ENCODE peak calls at places on chromosomes 16 and 17, in nine cellular contexts. D is Karpas-422, C is EL, P is choroid plexus epithelial cell, Y is iris pigment epithelial cell, F is anterior cingulate cortex, Q is skeletal muscle cell, W is AG04449, K is iPS-NIHi11. U is an unnamed sample.

GRCh38 chr17:48024149-48025039 is 13.2 kb downstream of the COPZ2 start:
- DNase-seq in C (peak; percentile 67), P (no peak), D (peak; percentile 78), K (no peak), W (no peak), F (no peak), Q (no peak), Y (peak; percentile 20), U (peak; percentile 90)

GRCh38 chr17:58380207-58381123 is 28.5 kb upstream of the SUPT4H1 start:
- DNase-seq in C (no peak), W (no peak), K (no peak), Q (no peak), P (no peak), F (no peak), Y (no peak), D (no peak), U (no peak)

GRCh38 chr16:11101695-11102522 is 154.1 kb downstream of the SOCS1 start:
- DNase-seq in F (no peak), K (no peak), C (no peak), Y (peak; percentile 84), P (peak; percentile 81), D (no peak), Q (no peak), W (no peak), U (no peak)

GRCh38 chr17:76139801-76140660 is 1.0 kb downstream of the FOXJ1 start:
- DNase-seq in Y (no peak), P (no peak), F (no peak), C (no peak), Q (no peak), K (peak; percentile 63), D (no peak), W (no peak), U (no peak)

GRCh38 chr17:40313660-40314556 is 4.9 kb downstream of the RARA start:
- DNase-seq in W (no peak), F (no peak), C (no peak), K (no peak), Y (no peak), P (no peak), Q (peak; percentile 67), D (no peak), U (peak; percentile 50)

GRCh38 chr16:56970934-56971767 is 9.4 kb downstream of the CETP start:
- DNase-seq in C (peak; percentile 34), W (no peak), K (no peak), Y (no peak), D (peak; percentile 96), F (no peak), P (no peak), Q (no peak), U (no peak)

GRCh38 chr16:69176033-69176780 is 10.8 kb upstream of the SNTB2 start:
- DNase-seq in D (no peak), C (peak; percentile 59), K (no peak), Q (no peak), P (peak; percentile 63), Y (peak; percentile 72), W (no peak), F (no peak), U (no peak)

GRCh38 chr16:14309001-14309886 is 238.1 kb downstream of the MRTFB start:
- DNase-seq in Q (no peak), K (peak; percentile 56), C (peak; percentile 53), P (no peak), F (no peak), Y (no peak), W (no peak), D (peak; percentile 92), U (no peak)

GRCh38 chr17:13727441-13728171 is 125.9 kb upstream of the HS3ST3A1 start:
- DNase-seq in D (no peak), W (peak; percentile 53), K (no peak), Y (peak; percentile 87), F (no peak), Q (peak; percentile 63), C (peak; percentile 87), P (peak; percentile 78), U (no peak)

GRCh38 chr17:46764709-46765401 is 53.6 kb downstream of the WNT3 start:
- DNase-seq in W (peak; percentile 60), Q (peak; percentile 65), P (peak; percentile 69), F (no peak), D (no peak), K (no peak), Y (peak; percentile 74), C (peak; percentile 99), U (no peak)

GRCh38 chr17:8059131-8059530 is 20.3 kb downstream of the ALOX15B start:
- DNase-seq in W (no peak), K (no peak), P (no peak), Q (no peak), C (no peak), Y (no peak), F (no peak), D (no peak), U (no peak)

GRCh38 chr17:78901806-78902205 is 1.2 kb downstream of the CEP295NL start:
- DNase-seq in K (no peak), C (no peak), Y (no peak), Q (no peak), F (no peak), D (no peak), P (no peak), W (no peak), U (no peak)

GRCh38 chr17:75152971-75153853 is 1.1 kb downstream of the JPT1 start:
- DNase-seq in Y (peak; percentile 44), P (peak; percentile 33), Q (no peak), F (no peak), D (peak; percentile 83), K (peak; percentile 49), W (no peak), C (peak; percentile 57), U (peak; percentile 69)

GRCh38 chr16:66899945-66900688 is 18.6 kb downstream of the CDH16 start:
- DNase-seq in D (no peak), P (peak; percentile 71), Y (peak; percentile 84), K (peak; percentile 57), W (no peak), Q (peak; percentile 18), F (no peak), C (peak; percentile 80), U (no peak)

GRCh38 chr17:74768069-74768762 is 7.9 kb downstream of the NAT9 start:
- DNase-seq in C (peak; percentile 83), Y (no peak), K (peak; percentile 49), D (no peak), Q (no peak), W (no peak), F (peak; percentile 21), P (peak; percentile 43), U (no peak)

GRCh38 chr16:21167360-21167759 is 8.9 kb downstream of the LDAF1 start:
- DNase-seq in Y (peak; percentile 95), F (no peak), Q (peak; percentile 53), K (no peak), W (peak; percentile 58), P (peak; percentile 90), C (peak; percentile 95), D (no peak), U (peak; percentile 95)

GRCh38 chr17:81519284-81520020 is 6.9 kb upstream of the ACTG1 start:
- DNase-seq in Q (no peak), Y (no peak), P (no peak), D (no peak), C (no peak), F (no peak), K (peak; percentile 78), W (no peak), U (peak; percentile 85)

GRCh38 chr17:56976941-56977570 is 875 bp upstream of the SCPEP1 start:
- DNase-seq in Q (no peak), F (no peak), W (no peak), K (no peak), D (no peak), Y (no peak), C (no peak), P (no peak), U (no peak)

GRCh38 chr17:27628376-27628775 is 2.6 kb upstream of the LGALS9 start:
- DNase-seq in Y (no peak), W (no peak), C (no peak), K (no peak), F (no peak), Q (no peak), P (no peak), D (no peak), U (no peak)